ENCODE peak calls at places on chromosomes 5 and 9, in seven cellular contexts. One of them, this sample, is unnamed.

GRCh38 chr9:36764364-36765076 is 191.8 kb downstream of the MELK start:
- DNase-seq in HCT116: no peak
- DNase-seq in T47D: no peak
- DNase-seq in HepG2: no peak
- DNase-seq in SK-N-SH: no peak
- DNase-seq in GM12878: no peak
- DNase-seq in H1: no peak
- DNase-seq in this sample: no peak

GRCh38 chr9:22911632-22912031 is 465.0 kb downstream of the DMRTA1 start:
- DNase-seq in HCT116: no peak
- DNase-seq in T47D: no peak
- DNase-seq in HepG2: no peak
- DNase-seq in SK-N-SH: no peak
- DNase-seq in GM12878: no peak
- DNase-seq in H1: no peak
- DNase-seq in this sample: no peak

GRCh38 chr5:43305948-43306563 is 7.2 kb downstream of the HMGCS1 start:
- DNase-seq in HCT116: peak
- DNase-seq in T47D: no peak
- DNase-seq in HepG2: peak
- DNase-seq in SK-N-SH: peak
- DNase-seq in GM12878: peak
- DNase-seq in H1: no peak
- DNase-seq in this sample: peak

GRCh38 chr9:86637515-86637914 is 283.3 kb upstream of the TUT7 start:
- DNase-seq in HCT116: no peak
- DNase-seq in T47D: no peak
- DNase-seq in HepG2: no peak
- DNase-seq in SK-N-SH: peak
- DNase-seq in GM12878: no peak
- DNase-seq in H1: peak
- DNase-seq in this sample: peak

GRCh38 chr5:3346111-3346820 is 249.4 kb upstream of the IRX1 start:
- DNase-seq in HCT116: no peak
- DNase-seq in T47D: no peak
- DNase-seq in HepG2: no peak
- DNase-seq in SK-N-SH: no peak
- DNase-seq in GM12878: no peak
- DNase-seq in H1: no peak
- DNase-seq in this sample: no peak

GRCh38 chr9:34522091-34522887 is 501 bp downstream of the ENHO start:
- DNase-seq in HCT116: no peak
- DNase-seq in T47D: no peak
- DNase-seq in HepG2: no peak
- DNase-seq in SK-N-SH: peak
- DNase-seq in GM12878: no peak
- DNase-seq in H1: no peak
- DNase-seq in this sample: no peak

GRCh38 chr5:154813736-154814135 is 36.7 kb downstream of the FAXDC2 start:
- DNase-seq in HCT116: no peak
- DNase-seq in T47D: no peak
- DNase-seq in HepG2: no peak
- DNase-seq in SK-N-SH: no peak
- DNase-seq in GM12878: no peak
- DNase-seq in H1: no peak
- DNase-seq in this sample: no peak

GRCh38 chr5:177471610-177472356 is 1.7 kb downstream of the DBN1 start:
- DNase-seq in HCT116: no peak
- DNase-seq in T47D: no peak
- DNase-seq in HepG2: no peak
- DNase-seq in SK-N-SH: peak
- DNase-seq in GM12878: no peak
- DNase-seq in H1: no peak
- DNase-seq in this sample: no peak

GRCh38 chr9:33942471-33943083 is 106.1 kb downstream of the UBAP2 start:
- DNase-seq in HCT116: no peak
- DNase-seq in T47D: no peak
- DNase-seq in HepG2: peak
- DNase-seq in SK-N-SH: no peak
- DNase-seq in GM12878: no peak
- DNase-seq in H1: no peak
- DNase-seq in this sample: no peak

GRCh38 chr5:35031276-35031675 is 16.5 kb downstream of the AGXT2 start:
- DNase-seq in HCT116: no peak
- DNase-seq in T47D: no peak
- DNase-seq in HepG2: no peak
- DNase-seq in SK-N-SH: no peak
- DNase-seq in GM12878: no peak
- DNase-seq in H1: no peak
- DNase-seq in this sample: no peak

GRCh38 chr5:143241892-143242291 is 161.6 kb downstream of the NR3C1 start:
- DNase-seq in HCT116: no peak
- DNase-seq in T47D: no peak
- DNase-seq in HepG2: no peak
- DNase-seq in SK-N-SH: no peak
- DNase-seq in GM12878: no peak
- DNase-seq in H1: no peak
- DNase-seq in this sample: no peak
- TF ChIP-seq JUND in HCT116: no peak
- TF ChIP-seq JUND in T47D: no peak
- TF ChIP-seq JUND in HepG2: no peak
- TF ChIP-seq JUND in SK-N-SH: peak
- TF ChIP-seq JUND in GM12878: no peak
- TF ChIP-seq JUND in H1: no peak
- TF ChIP-seq JUND in this sample: no peak

GRCh38 chr5:79806741-79807140 is 117.1 kb downstream of the CMYA5 start:
- DNase-seq in HCT116: no peak
- DNase-seq in T47D: no peak
- DNase-seq in HepG2: no peak
- DNase-seq in SK-N-SH: no peak
- DNase-seq in GM12878: no peak
- DNase-seq in H1: no peak
- DNase-seq in this sample: no peak
- TF ChIP-seq JUND in HCT116: no peak
- TF ChIP-seq JUND in T47D: no peak
- TF ChIP-seq JUND in HepG2: no peak
- TF ChIP-seq JUND in SK-N-SH: no peak
- TF ChIP-seq JUND in GM12878: no peak
- TF ChIP-seq JUND in H1: no peak
- TF ChIP-seq JUND in this sample: no peak

DNA sequence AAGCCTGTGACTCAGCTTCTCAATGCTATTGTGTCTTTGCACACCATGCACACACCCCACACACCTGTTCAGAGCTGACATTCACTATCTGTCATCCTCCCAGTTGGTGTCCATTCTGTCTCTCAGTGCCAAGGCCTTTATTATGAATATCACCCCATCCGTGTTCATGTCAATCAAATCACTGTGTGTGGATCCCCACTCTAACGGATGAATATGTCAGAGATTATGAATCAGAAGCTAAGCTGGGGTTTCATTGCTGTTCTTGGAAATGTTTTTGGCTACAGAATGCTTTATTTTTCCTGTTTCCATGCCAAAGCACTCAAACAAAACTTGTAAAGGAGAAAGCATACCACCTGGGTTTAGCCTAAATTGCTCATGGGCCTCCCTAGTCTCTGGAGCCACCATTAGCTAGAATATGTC is 9.3 kb upstream of the MAMDC2 start:
- DNase-seq in HCT116: no peak
- DNase-seq in T47D: no peak
- DNase-seq in HepG2: no peak
- DNase-seq in SK-N-SH: no peak
- DNase-seq in GM12878: no peak
- DNase-seq in H1: no peak
- DNase-seq in this sample: no peak
- TF ChIP-seq JUND in HCT116: no peak
- TF ChIP-seq JUND in T47D: no peak
- TF ChIP-seq JUND in HepG2: no peak
- TF ChIP-seq JUND in SK-N-SH: no peak
- TF ChIP-seq JUND in GM12878: no peak
- TF ChIP-seq JUND in H1: no peak
- TF ChIP-seq JUND in this sample: no peak

GRCh38 chr5:149400304-149400703 is 21.2 kb upstream of the IL17B start:
- DNase-seq in HCT116: no peak
- DNase-seq in T47D: no peak
- DNase-seq in HepG2: peak
- DNase-seq in SK-N-SH: no peak
- DNase-seq in GM12878: no peak
- DNase-seq in H1: no peak
- DNase-seq in this sample: peak
- TF ChIP-seq JUND in HCT116: no peak
- TF ChIP-seq JUND in T47D: no peak
- TF ChIP-seq JUND in HepG2: no peak
- TF ChIP-seq JUND in SK-N-SH: no peak
- TF ChIP-seq JUND in GM12878: no peak
- TF ChIP-seq JUND in H1: no peak
- TF ChIP-seq JUND in this sample: no peak

GRCh38 chr5:157778121-157778805 is 34.8 kb downstream of the LSM11 start:
- DNase-seq in HCT116: peak
- DNase-seq in T47D: no peak
- DNase-seq in HepG2: peak
- DNase-seq in SK-N-SH: peak
- DNase-seq in GM12878: no peak
- DNase-seq in H1: no peak
- DNase-seq in this sample: no peak
- TF ChIP-seq JUND in HCT116: peak
- TF ChIP-seq JUND in T47D: no peak
- TF ChIP-seq JUND in HepG2: no peak
- TF ChIP-seq JUND in SK-N-SH: no peak
- TF ChIP-seq JUND in GM12878: no peak
- TF ChIP-seq JUND in H1: no peak
- TF ChIP-seq JUND in this sample: no peak